ENCODE peak calls at places on chromosomes 6 and 20, in four cellular contexts. P is right lobe of liver, Z is SJSA1, G is H1. U is an unnamed sample.

GRCh38 chr20:49477200-49477599 is 5.3 kb downstream of the KCNB1 start:
- DNase-seq in Z (no peak), G (no peak), P (no peak), U (no peak)

GRCh38 chr6:119308994-119309657 is 40.4 kb downstream of the MAN1A1 start:
- DNase-seq in G (no peak), P (no peak), Z (no peak), U (no peak)

GRCh38 chr6:98384766-98385165 is 449.6 kb upstream of the POU3F2 start:
- DNase-seq in G (no peak), Z (no peak), P (no peak), U (no peak)

GRCh38 chr20:41913146-41913545 is 295.0 kb upstream of the CHD6 start:
- DNase-seq in P (no peak), Z (no peak), G (no peak), U (no peak)

GRCh38 chr6:29502181-29502580 is 14.4 kb upstream of the MAS1L start:
- DNase-seq in Z (no peak), G (no peak), P (no peak), U (no peak)

GRCh38 chr6:106026748-106027147 is 59.4 kb upstream of the PRDM1 start:
- DNase-seq in G (no peak), Z (no peak), P (no peak), U (no peak)

GRCh38 chr6:116963972-116964371 is 86.9 kb downstream of the RFX6 start:
- DNase-seq in G (no peak), P (no peak), Z (no peak), U (no peak)

GRCh38 chr6:24936641-24937317 is 1.0 kb upstream of the RIPOR2 start:
- DNase-seq in P (no peak), Z (no peak), G (no peak), U (no peak)

GRCh38 chr6:2958331-2958711 is 13.0 kb downstream of the SERPINB6 start:
- DNase-seq in Z (no peak), P (peak; percentile 52), G (no peak), U (no peak)

GRCh38 chr6:3748208-3748701 is 3.3 kb downstream of the PXDC1 start:
- DNase-seq in Z (peak; percentile 74), P (peak; percentile 75), G (no peak), U (no peak)

GRCh38 chr20:45890077-45890996 is 671 bp downstream of the NEURL2 start:
- DNase-seq in P (peak; percentile 82), G (peak; percentile 43), Z (peak; percentile 71), U (peak; percentile 80)

GRCh38 chr20:51595744-51596143 is 53.2 kb upstream of the NFATC2 start:
- DNase-seq in P (no peak), G (no peak), Z (no peak), U (no peak)

GRCh38 chr6:107786179-107786578 is 37.9 kb downstream of the SCML4 start:
- DNase-seq in Z (no peak), P (no peak), G (no peak), U (no peak)

GRCh38 chr20:51526754-51527153 is 15.8 kb downstream of the NFATC2 start:
- DNase-seq in Z (no peak), P (no peak), G (no peak), U (no peak)

GRCh38 chr6:157024745-157025144 is 247.6 kb downstream of the ARID1B start:
- DNase-seq in P (no peak), G (no peak), Z (no peak), U (no peak)

GRCh38 chr6:23325065-23325464 is 755.7 kb downstream of the HDGFL1 start:
- DNase-seq in Z (no peak), G (no peak), P (no peak), U (no peak)

GRCh38 chr6:108523697-108524096 is 37.0 kb upstream of the FOXO3 start:
- DNase-seq in P (no peak), Z (no peak), G (no peak), U (no peak)

GRCh38 chr6:104404377-104404776 is 455.3 kb downstream of the HACE1 start:
- DNase-seq in G (no peak), Z (peak; percentile 41), P (no peak), U (no peak)

GRCh38 chr6:165676435-165677068 is 13.5 kb upstream of the PDE10A start:
- DNase-seq in G (no peak), P (no peak), Z (peak; percentile 74), U (no peak)

GRCh38 chr6:169075211-169075621 is 178.4 kb downstream of the THBS2 start:
- DNase-seq in Z (no peak), G (no peak), P (no peak), U (no peak)

GRCh38 chr20:43690943-43691598 is 24.2 kb downstream of the MYBL2 start:
- DNase-seq in Z (no peak), G (no peak), P (no peak), U (no peak)

GRCh38 chr20:61844621-61845020 is 221.1 kb downstream of the TAF4 start:
- DNase-seq in G (no peak), P (no peak), Z (no peak), U (no peak)

GRCh38 chr6:33249732-33250625 is 21.7 kb downstream of the VPS52 start:
- DNase-seq in P (peak; percentile 49), Z (peak; percentile 52), G (no peak), U (no peak)

GRCh38 chr6:157364705-157365104 is 16.3 kb upstream of the ZDHHC14 start:
- DNase-seq in Z (no peak), G (no peak), P (no peak), U (no peak)

GRCh38 chr6:166955121-166955864 is 1.1 kb downstream of the RNASET2 start:
- DNase-seq in G (no peak), Z (no peak), P (no peak), U (no peak)

GRCh38 chr20:35743693-35744491 is 1.8 kb upstream of the RBM39 start:
- DNase-seq in G (no peak), Z (no peak), P (no peak), U (no peak)

GRCh38 chr6:73694711-73695411 is 1.1 kb upstream of the CD109 start:
- DNase-seq in Z (peak; percentile 69), P (no peak), G (no peak), U (no peak)

GRCh38 chr20:51628533-51629398 is 86.2 kb upstream of the NFATC2 start:
- DNase-seq in G (no peak), Z (no peak), P (no peak), U (no peak)

GRCh38 chr20:22728146-22728745 is 143.9 kb upstream of the FOXA2 start:
- DNase-seq in P (no peak), Z (no peak), G (no peak), U (no peak)

GRCh38 chr20:9467995-9468394 is 46.4 kb upstream of the LAMP5 start:
- DNase-seq in G (no peak), P (no peak), Z (no peak), U (peak; percentile 4)

GRCh38 chr6:33722103-33722646 is 10.7 kb upstream of the UQCC2 start:
- DNase-seq in P (no peak), G (no peak), Z (no peak), U (no peak)

GRCh38 chr6:41548098-41548840 is 2.1 kb downstream of the FOXP4 start:
- DNase-seq in P (peak; percentile 86), Z (no peak), G (no peak), U (no peak)

GRCh38 chr20:17955302-17955701 is 13.3 kb downstream of the SNX5 start:
- DNase-seq in P (no peak), G (no peak), Z (no peak), U (no peak)

GRCh38 chr20:32035398-32035852 is 16.6 kb upstream of the HCK start:
- DNase-seq in G (no peak), Z (no peak), P (no peak), U (no peak)

GRCh38 chr20:32037929-32038328 is 14.1 kb upstream of the HCK start:
- DNase-seq in G (no peak), P (no peak), Z (no peak), U (no peak)

GRCh38 chr20:32036716-32037355 is 15.2 kb upstream of the HCK start:
- DNase-seq in P (no peak), G (no peak), Z (no peak), U (no peak)

GRCh38 chr20:32034581-32035397 is 17.3 kb upstream of the HCK start:
- DNase-seq in P (no peak), G (no peak), Z (no peak), U (no peak)

DNA sequence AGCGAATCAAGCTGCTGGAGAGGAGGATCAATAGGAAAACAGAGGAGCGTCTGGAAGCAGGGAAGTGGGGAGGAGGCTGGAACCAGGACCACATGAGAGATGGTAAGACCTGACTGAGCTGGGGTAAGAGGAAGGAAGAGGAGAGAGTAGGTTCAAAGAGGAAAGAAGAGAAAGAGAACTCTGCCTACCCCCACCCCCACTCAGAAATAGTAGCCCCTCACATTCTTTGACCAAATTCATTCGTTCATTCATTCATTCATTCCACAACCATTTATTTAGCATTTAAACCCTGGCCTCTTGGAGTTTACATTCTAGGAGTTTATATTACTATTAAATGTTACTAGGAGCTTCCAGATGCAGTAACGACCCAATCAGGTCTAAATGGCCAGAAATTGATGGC is 15.8 kb upstream of the HCK start:
- DNase-seq in P (no peak), G (no peak), Z (no peak), U (no peak)
- H3K4me3 ChIP-seq in P (no peak overlapping the region), G (no peak overlapping the region), Z (no peak overlapping the region), U (no peak overlapping the region)

GRCh38 chr6:125749112-125749863 is at the start of gene HEY2:
- DNase-seq in Z (peak; percentile 88), G (no peak), P (peak; percentile 98), U (no peak)

GRCh38 chr6:125746731-125747588 is 2.5 kb upstream of the HEY2 start:
- DNase-seq in G (peak; percentile 64), P (peak; percentile 89), Z (peak; percentile 41), U (no peak)

GRCh38 chr6:125749864-125750691 is 646 bp downstream of the HEY2 start:
- DNase-seq in Z (no peak), G (no peak), P (peak; percentile 57), U (no peak)

GRCh38 chr6:125747589-125748533 is 1.6 kb upstream of the HEY2 start:
- DNase-seq in G (no peak), Z (peak; percentile 48), P (peak; percentile 74), U (no peak)

DNA sequence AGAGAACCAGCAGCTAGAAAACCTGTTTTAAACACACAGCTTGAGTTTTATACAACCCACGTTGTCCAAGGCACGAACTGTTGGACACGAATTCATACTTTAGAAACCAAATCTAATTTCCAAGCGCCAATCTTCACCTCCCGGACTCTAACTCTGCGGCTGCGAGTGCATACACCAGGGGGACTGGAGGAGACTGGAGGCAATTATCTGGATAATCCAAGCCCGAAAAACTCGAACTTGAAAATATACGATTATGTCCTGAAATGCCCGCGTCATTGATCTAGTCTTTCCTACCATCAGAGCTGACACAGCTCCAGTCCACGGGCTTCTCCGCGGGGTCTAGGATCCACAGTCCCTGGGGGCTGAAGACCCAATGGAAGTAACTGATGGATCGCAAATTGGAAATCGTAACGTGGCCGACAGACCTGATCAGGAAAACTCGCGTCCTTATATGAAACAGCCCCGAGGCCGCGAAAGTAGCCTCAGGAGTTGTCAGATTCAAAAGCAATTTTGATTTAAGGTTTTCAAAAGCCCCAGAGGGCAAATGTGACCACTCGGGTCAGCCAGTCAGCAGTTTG is 809 bp upstream of the HEY2 start:
- DNase-seq in P (no peak), G (no peak), Z (peak; percentile 42), U (no peak)
- H3K27ac ChIP-seq in P (peak overlapping the region; percentile 85), G (no peak overlapping the region), Z (no peak overlapping the region), U (no peak overlapping the region)

GRCh38 chr20:56208121-56208520 is 40.4 kb upstream of the MC3R start:
- DNase-seq in G (no peak), P (no peak), Z (no peak), U (no peak)
- H3K9me3 ChIP-seq in G (peaks cover 38% of the 10 kb centered on the region), P (no peaks in the 10 kb centered on the region), Z (no peaks in the 10 kb centered on the region), U (peaks cover 6% of the 10 kb centered on the region)

GRCh38 chr6:149942461-149942829 is 631 bp downstream of the ULBP2 start:
- DNase-seq in G (no peak), P (no peak), Z (no peak), U (no peak)
- H3K4me3 ChIP-seq in G (no peak overlapping the region), P (peak overlapping the region; percentile 60), Z (peak overlapping the region; percentile 54), U (no peak overlapping the region)

U was measured in iPS DF 6.9.